ENCODE peak calls at places on chromosomes 1 and 21, in five cellular contexts. One of them, this sample, is unnamed.

GRCh38 chr1:31154632-31155215 is 85.0 kb downstream of the NKAIN1 start:
- DNase-seq in aorta: peak; percentile 86
- DNase-seq in heart left ventricle: peak; percentile 89
- DNase-seq in Peyer's patch: peak; percentile 94
- DNase-seq in SJCRH30: peak; percentile 89
- DNase-seq in this sample: peak; percentile 93

GRCh38 chr1:100430368-100430767 is 78.1 kb downstream of the CDC14A start:
- DNase-seq in SJCRH30: peak; percentile 5
- DNase-seq in Peyer's patch: no peak
- DNase-seq in heart left ventricle: no peak
- DNase-seq in aorta: no peak
- DNase-seq in this sample: no peak

GRCh38 chr1:8794605-8795004 is 22.8 kb downstream of the RERE start:
- DNase-seq in SJCRH30: no peak
- DNase-seq in aorta: no peak
- DNase-seq in Peyer's patch: no peak
- DNase-seq in heart left ventricle: no peak
- DNase-seq in this sample: no peak

GRCh38 chr1:60621524-60621923 is 460.8 kb upstream of the NFIA start:
- DNase-seq in aorta: no peak
- DNase-seq in SJCRH30: peak; percentile 86
- DNase-seq in Peyer's patch: no peak
- DNase-seq in heart left ventricle: no peak
- DNase-seq in this sample: no peak

GRCh38 chr1:56948403-56949023 is 17.3 kb downstream of the C8B start:
- DNase-seq in SJCRH30: no peak
- DNase-seq in aorta: no peak
- DNase-seq in Peyer's patch: no peak
- DNase-seq in heart left ventricle: no peak
- DNase-seq in this sample: no peak

GRCh38 chr21:41755934-41756773 is 10.7 kb downstream of the RIPK4 start:
- DNase-seq in SJCRH30: no peak
- DNase-seq in Peyer's patch: peak; percentile 30
- DNase-seq in heart left ventricle: no peak
- DNase-seq in aorta: peak; percentile 31
- DNase-seq in this sample: no peak

GRCh38 chr1:152188673-152189591 is 29.9 kb upstream of the RPTN start:
- DNase-seq in Peyer's patch: peak; percentile 82
- DNase-seq in aorta: peak; percentile 79
- DNase-seq in SJCRH30: peak; percentile 51
- DNase-seq in heart left ventricle: peak; percentile 86
- DNase-seq in this sample: peak; percentile 90

GRCh38 chr1:180270767-180271639 is 40.9 kb downstream of the LHX4 start:
- DNase-seq in heart left ventricle: no peak
- DNase-seq in aorta: peak; percentile 38
- DNase-seq in SJCRH30: peak; percentile 96
- DNase-seq in Peyer's patch: peak; percentile 82
- DNase-seq in this sample: no peak

GRCh38 chr1:159884296-159884695 is 15.7 kb downstream of the CFAP45 start:
- DNase-seq in Peyer's patch: no peak
- DNase-seq in heart left ventricle: no peak
- DNase-seq in SJCRH30: no peak
- DNase-seq in aorta: no peak
- DNase-seq in this sample: no peak

GRCh38 chr1:207806531-207807394 is 54.9 kb downstream of the CD46 start:
- DNase-seq in heart left ventricle: no peak
- DNase-seq in aorta: no peak
- DNase-seq in SJCRH30: no peak
- DNase-seq in Peyer's patch: no peak
- DNase-seq in this sample: no peak

GRCh38 chr1:60727553-60727952 is 354.8 kb upstream of the NFIA start:
- DNase-seq in Peyer's patch: no peak
- DNase-seq in heart left ventricle: no peak
- DNase-seq in SJCRH30: peak; percentile 38
- DNase-seq in aorta: no peak
- DNase-seq in this sample: no peak

GRCh38 chr1:204971700-204972336 is 71.2 kb upstream of the CNTN2 start:
- DNase-seq in Peyer's patch: no peak
- DNase-seq in heart left ventricle: no peak
- DNase-seq in SJCRH30: no peak
- DNase-seq in aorta: no peak
- DNase-seq in this sample: no peak

GRCh38 chr1:100074604-100075395 is 57.9 kb downstream of the SASS6 start:
- DNase-seq in SJCRH30: no peak
- DNase-seq in heart left ventricle: no peak
- DNase-seq in aorta: no peak
- DNase-seq in Peyer's patch: no peak
- DNase-seq in this sample: no peak

GRCh38 chr1:9714257-9714718 is 62.8 kb downstream of the PIK3CD start:
- DNase-seq in aorta: no peak
- DNase-seq in Peyer's patch: no peak
- DNase-seq in heart left ventricle: no peak
- DNase-seq in SJCRH30: no peak
- DNase-seq in this sample: no peak

GRCh38 chr1:39788758-39789570 is at the start of gene BMP8B:
- DNase-seq in heart left ventricle: peak; percentile 81
- DNase-seq in SJCRH30: peak; percentile 79
- DNase-seq in Peyer's patch: peak; percentile 84
- DNase-seq in aorta: peak; percentile 70
- DNase-seq in this sample: peak; percentile 92

GRCh38 chr1:234893725-234894630 is 234.7 kb downstream of the TOMM20 start:
- DNase-seq in SJCRH30: peak; percentile 41
- DNase-seq in Peyer's patch: no peak
- DNase-seq in heart left ventricle: no peak
- DNase-seq in aorta: no peak
- DNase-seq in this sample: no peak

GRCh38 chr1:147172168-147173016 is at the start of gene PRKAB2:
- DNase-seq in Peyer's patch: peak; percentile 98
- DNase-seq in heart left ventricle: peak; percentile 98
- DNase-seq in SJCRH30: peak; percentile 92
- DNase-seq in aorta: peak; percentile 98
- DNase-seq in this sample: peak; percentile 98

GRCh38 chr1:23673086-23673813 is 18.4 kb upstream of the RPL11 start:
- DNase-seq in heart left ventricle: no peak
- DNase-seq in Peyer's patch: no peak
- DNase-seq in aorta: no peak
- DNase-seq in SJCRH30: peak; percentile 80
- DNase-seq in this sample: no peak

GRCh38 chr21:45562401-45562800 is 20.2 kb upstream of the SLC19A1 start:
- DNase-seq in Peyer's patch: no peak
- DNase-seq in heart left ventricle: no peak
- DNase-seq in SJCRH30: no peak
- DNase-seq in aorta: no peak
- DNase-seq in this sample: no peak

GRCh38 chr1:203495845-203496244 is 1.9 kb downstream of the OPTC start:
- DNase-seq in heart left ventricle: no peak
- DNase-seq in aorta: no peak
- DNase-seq in Peyer's patch: no peak
- DNase-seq in SJCRH30: no peak
- DNase-seq in this sample: no peak

GRCh38 chr1:237879195-237879594 is 11.5 kb downstream of the ZP4 start:
- DNase-seq in aorta: no peak
- DNase-seq in Peyer's patch: no peak
- DNase-seq in SJCRH30: peak; percentile 50
- DNase-seq in heart left ventricle: no peak
- DNase-seq in this sample: no peak

GRCh38 chr1:224722838-224723237 is 106.7 kb downstream of the CNIH3 start:
- DNase-seq in heart left ventricle: no peak
- DNase-seq in aorta: no peak
- DNase-seq in Peyer's patch: no peak
- DNase-seq in SJCRH30: no peak
- DNase-seq in this sample: no peak

GRCh38 chr21:34075760-34076159 is 2.4 kb downstream of the MRPS6 start:
- DNase-seq in aorta: no peak
- DNase-seq in SJCRH30: no peak
- DNase-seq in Peyer's patch: no peak
- DNase-seq in heart left ventricle: no peak
- DNase-seq in this sample: no peak
- H3K4me3 ChIP-seq in aorta: peak overlapping the region; percentile 100
- H3K4me3 ChIP-seq in SJCRH30: no peak overlapping the region
- H3K4me3 ChIP-seq in Peyer's patch: no peak overlapping the region
- H3K4me3 ChIP-seq in heart left ventricle: no peak overlapping the region
- H3K4me3 ChIP-seq in this sample: peak overlapping the region; percentile 62

DNA sequence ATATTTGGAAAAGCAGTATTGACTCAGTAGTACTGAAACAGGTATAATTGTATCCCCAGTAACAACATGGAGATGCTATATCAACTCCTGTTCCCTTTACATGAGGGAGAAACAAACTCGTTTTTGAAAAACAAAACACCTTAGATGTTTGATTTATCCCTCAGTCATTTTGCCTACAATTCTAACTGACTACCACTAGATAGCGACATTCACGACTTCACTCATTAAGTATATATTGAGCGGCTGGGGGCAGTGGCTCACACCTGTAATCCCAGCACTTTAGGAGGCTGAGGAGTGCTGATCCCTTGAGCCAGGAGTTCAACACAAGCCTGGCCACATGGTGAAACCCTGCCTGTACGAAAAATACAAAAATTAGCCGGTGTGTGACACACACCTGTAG is 83.3 kb downstream of the CYYR1 start:
- DNase-seq in Peyer's patch: no peak
- DNase-seq in aorta: no peak
- DNase-seq in SJCRH30: no peak
- DNase-seq in heart left ventricle: no peak
- DNase-seq in this sample: no peak
- H3K9me3 ChIP-seq in Peyer's patch: no peaks in the 10 kb centered on the region
- H3K9me3 ChIP-seq in aorta: no peaks in the 10 kb centered on the region
- H3K9me3 ChIP-seq in SJCRH30: no peaks in the 10 kb centered on the region
- H3K9me3 ChIP-seq in heart left ventricle: no peaks in the 10 kb centered on the region
- H3K9me3 ChIP-seq in this sample: no peaks in the 10 kb centered on the region

GRCh38 chr1:85581802-85582686 is 1.5 kb downstream of the CCN1 start:
- DNase-seq in Peyer's patch: no peak
- DNase-seq in heart left ventricle: no peak
- DNase-seq in SJCRH30: peak; percentile 53
- DNase-seq in aorta: no peak
- DNase-seq in this sample: peak; percentile 74
- H3K4me3 ChIP-seq in Peyer's patch: peak overlapping the region; percentile 44
- H3K4me3 ChIP-seq in heart left ventricle: peak overlapping the region; percentile 68
- H3K4me3 ChIP-seq in SJCRH30: peak overlapping the region; percentile 89
- H3K4me3 ChIP-seq in aorta: peak overlapping the region; percentile 100
- H3K4me3 ChIP-seq in this sample: peak overlapping the region; percentile 59

GRCh38 chr1:108113496-108113895 is 86.6 kb downstream of the SLC25A24 start:
- DNase-seq in Peyer's patch: no peak
- DNase-seq in aorta: no peak
- DNase-seq in heart left ventricle: no peak
- DNase-seq in SJCRH30: no peak
- DNase-seq in this sample: no peak
- H3K9me3 ChIP-seq in Peyer's patch: no peaks in the 10 kb centered on the region
- H3K9me3 ChIP-seq in aorta: no peaks in the 10 kb centered on the region
- H3K9me3 ChIP-seq in heart left ventricle: no peaks in the 10 kb centered on the region
- H3K9me3 ChIP-seq in SJCRH30: no peaks in the 10 kb centered on the region
- H3K9me3 ChIP-seq in this sample: no peaks in the 10 kb centered on the region

GRCh38 chr21:44510508-44511218 is 29.3 kb downstream of the KRTAP10-1 start:
- DNase-seq in heart left ventricle: peak; percentile 80
- DNase-seq in SJCRH30: peak; percentile 68
- DNase-seq in aorta: peak; percentile 72
- DNase-seq in Peyer's patch: peak; percentile 83
- DNase-seq in this sample: peak; percentile 87
- H3K4me3 ChIP-seq in heart left ventricle: no peak overlapping the region
- H3K4me3 ChIP-seq in SJCRH30: no peak overlapping the region
- H3K4me3 ChIP-seq in aorta: no peak overlapping the region
- H3K4me3 ChIP-seq in Peyer's patch: peak overlapping the region; percentile 24
- H3K4me3 ChIP-seq in this sample: no peak overlapping the region

DNA sequence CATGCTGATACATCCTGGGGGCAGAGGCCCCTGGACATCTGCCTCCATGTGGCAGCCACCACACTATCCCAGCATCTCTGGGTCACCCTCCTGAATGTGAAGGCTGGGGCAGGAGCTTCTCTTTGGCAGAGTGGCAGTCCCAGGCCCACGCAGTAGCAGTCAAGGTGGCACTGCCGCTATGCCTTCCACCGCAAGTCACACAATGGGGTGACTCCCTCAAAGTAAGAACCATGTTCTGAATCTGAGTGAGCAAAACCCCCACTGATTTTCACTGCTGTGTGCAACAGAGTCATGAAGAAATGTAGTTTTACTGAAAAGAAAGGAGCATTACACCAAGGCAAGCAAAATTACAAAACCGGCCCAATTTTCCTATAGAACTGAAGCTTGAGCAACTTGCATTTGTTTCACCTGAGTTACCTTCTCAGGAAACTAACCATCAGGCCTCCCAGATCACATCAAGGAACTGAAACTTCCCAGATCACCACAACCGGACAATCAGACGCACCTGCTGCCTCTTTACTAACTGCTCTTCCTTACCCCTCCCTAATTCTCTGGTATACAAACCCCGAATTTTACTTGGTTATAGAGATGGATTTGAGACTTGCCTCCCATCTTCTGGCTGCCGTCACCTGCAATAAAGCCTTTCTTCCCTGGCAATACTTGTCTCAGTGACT is 102.6 kb downstream of the PCP4 start:
- DNase-seq in heart left ventricle: no peak
- DNase-seq in Peyer's patch: no peak
- DNase-seq in aorta: no peak
- DNase-seq in SJCRH30: no peak
- DNase-seq in this sample: no peak
- H3K9me3 ChIP-seq in heart left ventricle: no peaks in the 10 kb centered on the region
- H3K9me3 ChIP-seq in Peyer's patch: no peaks in the 10 kb centered on the region
- H3K9me3 ChIP-seq in aorta: peaks cover 3% of the 10 kb centered on the region
- H3K9me3 ChIP-seq in SJCRH30: peaks cover 9% of the 10 kb centered on the region
- H3K9me3 ChIP-seq in this sample: no peaks in the 10 kb centered on the region

GRCh38 chr1:197914510-197914909 is 2.7 kb upstream of the LHX9 start:
- DNase-seq in heart left ventricle: no peak
- DNase-seq in SJCRH30: no peak
- DNase-seq in aorta: no peak
- DNase-seq in Peyer's patch: no peak
- DNase-seq in this sample: no peak

GRCh38 chr1:197915217-197915616 is 2.0 kb upstream of the LHX9 start:
- DNase-seq in Peyer's patch: no peak
- DNase-seq in aorta: no peak
- DNase-seq in SJCRH30: no peak
- DNase-seq in heart left ventricle: no peak
- DNase-seq in this sample: no peak

GRCh38 chr1:197917553-197917812 is 311 bp downstream of the LHX9 start:
- DNase-seq in heart left ventricle: no peak
- DNase-seq in Peyer's patch: no peak
- DNase-seq in aorta: no peak
- DNase-seq in SJCRH30: peak; percentile 36
- DNase-seq in this sample: no peak

GRCh38 chr1:197917813-197918646 is 858 bp downstream of the LHX9 start:
- DNase-seq in Peyer's patch: peak; percentile 64
- DNase-seq in aorta: peak; percentile 49
- DNase-seq in SJCRH30: no peak
- DNase-seq in heart left ventricle: no peak
- DNase-seq in this sample: no peak

GRCh38 chr1:197915797-197916686 is 1.1 kb upstream of the LHX9 start:
- DNase-seq in heart left ventricle: peak; percentile 66
- DNase-seq in aorta: peak; percentile 57
- DNase-seq in SJCRH30: peak; percentile 73
- DNase-seq in Peyer's patch: peak; percentile 70
- DNase-seq in this sample: peak; percentile 75
- H3K4me3 ChIP-seq in heart left ventricle: peak overlapping the region; percentile 44
- H3K4me3 ChIP-seq in aorta: no peak overlapping the region
- H3K4me3 ChIP-seq in SJCRH30: peak overlapping the region; percentile 57
- H3K4me3 ChIP-seq in Peyer's patch: peak overlapping the region; percentile 4
- H3K4me3 ChIP-seq in this sample: peak overlapping the region; percentile 18

This sample was measured in upper lobe of right lung.